ENCODE peak calls at places on chromosomes 11 and 22, in nine cellular contexts. W, X, O, L, T, N, K, P and M are unnamed samples.

GRCh38 chr11:67194096-67194495 is 72.2 kb upstream of the GRK2 start:
- DNase-seq in W (no peak), X (no peak), O (no peak), L (no peak), T (no peak), N (no peak), K (no peak), P (no peak), M (no peak)

GRCh38 chr11:118051611-118052461 is 25.0 kb upstream of the TMPRSS4 start:
- DNase-seq in W (no peak), X (no peak), O (no peak), L (peak), T (no peak), N (peak), K (no peak), P (no peak), M (no peak)

GRCh38 chr22:39627865-39628562 is 57.5 kb downstream of the CACNA1I start:
- DNase-seq in W (no peak), X (no peak), O (no peak), L (no peak), T (no peak), N (no peak), K (peak), P (no peak), M (no peak)

GRCh38 chr11:2540521-2541320 is 95.9 kb downstream of the KCNQ1 start:
- DNase-seq in W (no peak), X (peak), O (no peak), L (peak), T (no peak), N (no peak), K (no peak), P (peak), M (no peak)

GRCh38 chr22:24950272-24950902 is 2.1 kb upstream of the KIAA1671 start:
- DNase-seq in W (no peak), X (peak), O (no peak), L (no peak), T (peak), N (no peak), K (no peak), P (no peak), M (no peak)

GRCh38 chr11:35590412-35590811 is 27.8 kb upstream of the FJX1 start:
- DNase-seq in W (no peak), X (no peak), O (no peak), L (no peak), T (no peak), N (no peak), K (no peak), P (no peak), M (peak)

GRCh38 chr22:39699631-39700348 is 129.2 kb downstream of the CACNA1I start:
- DNase-seq in W (no peak), X (no peak), O (no peak), L (no peak), T (no peak), N (no peak), K (no peak), P (no peak), M (no peak)

GRCh38 chr11:68383976-68384501 is 71.6 kb downstream of the LRP5 start:
- DNase-seq in W (peak), X (no peak), O (peak), L (peak), T (peak), N (peak), K (peak), P (peak), M (peak)

GRCh38 chr11:46278387-46279173 is 1.1 kb downstream of the CREB3L1 start:
- DNase-seq in W (no peak), X (no peak), O (peak), L (peak), T (peak), N (peak), K (peak), P (peak), M (no peak)